ENCODE peak calls at places on chromosomes 7 and 10, in four cellular contexts. One of them, this sample, is unnamed.

GRCh38 chr7:94909023-94909466 is 1.7 kb downstream of the PPP1R9A start:
- DNase-seq in HepG2: no peak
- DNase-seq in K562: no peak
- DNase-seq in GM12892: no peak
- DNase-seq in this sample: no peak

GRCh38 chr7:151699920-151700319 is 177.0 kb downstream of the PRKAG2 start:
- DNase-seq in HepG2: no peak
- DNase-seq in K562: no peak
- DNase-seq in GM12892: no peak
- DNase-seq in this sample: no peak

GRCh38 chr7:74362262-74362661 is 73.1 kb downstream of the CLIP2 start:
- DNase-seq in HepG2: no peak
- DNase-seq in K562: no peak
- DNase-seq in GM12892: no peak
- DNase-seq in this sample: no peak

GRCh38 chr10:79047875-79048638 is 20.7 kb upstream of the ZMIZ1 start:
- DNase-seq in HepG2: no peak
- DNase-seq in K562: peak; percentile 86
- DNase-seq in GM12892: no peak
- DNase-seq in this sample: no peak

GRCh38 chr10:80909254-80909653 is 371.6 kb downstream of the SH2D4B start:
- DNase-seq in HepG2: no peak
- DNase-seq in K562: no peak
- DNase-seq in GM12892: no peak
- DNase-seq in this sample: no peak

GRCh38 chr7:155299539-155300202 is 2.0 kb downstream of the INSIG1 start:
- DNase-seq in HepG2: no peak
- DNase-seq in K562: no peak
- DNase-seq in GM12892: no peak
- DNase-seq in this sample: no peak

GRCh38 chr7:12130664-12131063 is 80.4 kb upstream of the TMEM106B start:
- DNase-seq in HepG2: no peak
- DNase-seq in K562: no peak
- DNase-seq in GM12892: no peak
- DNase-seq in this sample: no peak

GRCh38 chr10:24552346-24553016 is 171.2 kb downstream of the ARHGAP21 start:
- DNase-seq in HepG2: peak; percentile 35
- DNase-seq in K562: peak; percentile 85
- DNase-seq in GM12892: peak; percentile 28
- DNase-seq in this sample: peak; percentile 44

GRCh38 chr10:58264780-58265179 is 2.9 kb downstream of the IPMK start:
- DNase-seq in HepG2: no peak
- DNase-seq in K562: peak; percentile 38
- DNase-seq in GM12892: no peak
- DNase-seq in this sample: no peak

GRCh38 chr10:110676016-110676415 is 31.9 kb downstream of the RBM20 start:
- DNase-seq in HepG2: no peak
- DNase-seq in K562: no peak
- DNase-seq in GM12892: no peak
- DNase-seq in this sample: no peak

GRCh38 chr10:61136151-61136550 is 192.2 kb upstream of the RHOBTB1 start:
- DNase-seq in HepG2: peak; percentile 73
- DNase-seq in K562: no peak
- DNase-seq in GM12892: no peak
- DNase-seq in this sample: no peak

GRCh38 chr7:76278540-76278939 is 23.9 kb upstream of the HSPB1 start:
- DNase-seq in HepG2: no peak
- DNase-seq in K562: peak; percentile 72
- DNase-seq in GM12892: no peak
- DNase-seq in this sample: no peak

GRCh38 chr10:44435196-44435595 is 50.3 kb upstream of the CXCL12 start:
- DNase-seq in HepG2: no peak
- DNase-seq in K562: no peak
- DNase-seq in GM12892: no peak
- DNase-seq in this sample: no peak

GRCh38 chr7:70693690-70694356 is 438.1 kb upstream of the GALNT17 start:
- DNase-seq in HepG2: no peak
- DNase-seq in K562: no peak
- DNase-seq in GM12892: peak; percentile 48
- DNase-seq in this sample: peak; percentile 66

GRCh38 chr10:4058514-4059029 is 273.6 kb upstream of the KLF6 start:
- DNase-seq in HepG2: no peak
- DNase-seq in K562: no peak
- DNase-seq in GM12892: no peak
- DNase-seq in this sample: no peak

GRCh38 chr10:116756277-116756676 is 13.9 kb upstream of the HSPA12A start:
- DNase-seq in HepG2: no peak
- DNase-seq in K562: no peak
- DNase-seq in GM12892: no peak
- DNase-seq in this sample: no peak

GRCh38 chr10:42981358-42982236 is 95.3 kb upstream of the RET start:
- DNase-seq in HepG2: no peak
- DNase-seq in K562: no peak
- DNase-seq in GM12892: peak; percentile 5
- DNase-seq in this sample: no peak

GRCh38 chr10:86899128-86899527 is 58.3 kb downstream of the MMRN2 start:
- DNase-seq in HepG2: no peak
- DNase-seq in K562: no peak
- DNase-seq in GM12892: no peak
- DNase-seq in this sample: no peak

GRCh38 chr7:69078997-69079769 is 519.1 kb upstream of the AUTS2 start:
- DNase-seq in HepG2: no peak
- DNase-seq in K562: no peak
- DNase-seq in GM12892: no peak
- DNase-seq in this sample: no peak

GRCh38 chr7:1918063-1918645 is 248.1 kb downstream of the ELFN1 start:
- DNase-seq in HepG2: no peak
- DNase-seq in K562: no peak
- DNase-seq in GM12892: no peak
- DNase-seq in this sample: no peak

GRCh38 chr7:80781561-80781979 is 137.3 kb downstream of the SEMA3C start:
- DNase-seq in HepG2: no peak
- DNase-seq in K562: no peak
- DNase-seq in GM12892: no peak
- DNase-seq in this sample: no peak

GRCh38 chr7:22949944-22950343 is 64.0 kb downstream of the HYCC1 start:
- DNase-seq in HepG2: no peak
- DNase-seq in K562: no peak
- DNase-seq in GM12892: no peak
- DNase-seq in this sample: no peak

GRCh38 chr7:112086496-112087254 is 119.5 kb downstream of the DOCK4 start:
- DNase-seq in HepG2: peak; percentile 92
- DNase-seq in K562: no peak
- DNase-seq in GM12892: no peak
- DNase-seq in this sample: no peak

GRCh38 chr10:42969147-42969546 is 107.7 kb upstream of the RET start:
- DNase-seq in HepG2: no peak
- DNase-seq in K562: no peak
- DNase-seq in GM12892: no peak
- DNase-seq in this sample: no peak

GRCh38 chr7:137687556-137688280 is 159.1 kb downstream of the DGKI start:
- DNase-seq in HepG2: no peak
- DNase-seq in K562: no peak
- DNase-seq in GM12892: no peak
- DNase-seq in this sample: no peak

GRCh38 chr7:105191329-105191728 is 177.3 kb downstream of the KMT2E start:
- DNase-seq in HepG2: no peak
- DNase-seq in K562: no peak
- DNase-seq in GM12892: no peak
- DNase-seq in this sample: no peak

GRCh38 chr7:80136276-80137045 is 1.8 kb downstream of the GNAI1 start:
- DNase-seq in HepG2: no peak
- DNase-seq in K562: no peak
- DNase-seq in GM12892: no peak
- DNase-seq in this sample: no peak

GRCh38 chr7:46205478-46205877 is 284.4 kb upstream of the IGFBP3 start:
- DNase-seq in HepG2: no peak
- DNase-seq in K562: no peak
- DNase-seq in GM12892: no peak
- DNase-seq in this sample: no peak

GRCh38 chr10:9302142-9302746 is 1247.8 kb downstream of the GATA3 start:
- DNase-seq in HepG2: peak; percentile 33
- DNase-seq in K562: peak; percentile 8
- DNase-seq in GM12892: no peak
- DNase-seq in this sample: no peak

GRCh38 chr7:155324012-155324917 is 26.6 kb downstream of the INSIG1 start:
- DNase-seq in HepG2: no peak
- DNase-seq in K562: peak; percentile 90
- DNase-seq in GM12892: no peak
- DNase-seq in this sample: no peak

GRCh38 chr7:88111136-88111748 is 108.6 kb downstream of the SRI start:
- DNase-seq in HepG2: peak; percentile 35
- DNase-seq in K562: peak; percentile 36
- DNase-seq in GM12892: no peak
- DNase-seq in this sample: no peak

GRCh38 chr7:143331179-143331825 is 15.4 kb downstream of the CLCN1 start:
- DNase-seq in HepG2: no peak
- DNase-seq in K562: no peak
- DNase-seq in GM12892: no peak
- DNase-seq in this sample: no peak

GRCh38 chr10:79095316-79095715 is 26.6 kb downstream of the ZMIZ1 start:
- DNase-seq in HepG2: no peak
- DNase-seq in K562: no peak
- DNase-seq in GM12892: no peak
- DNase-seq in this sample: no peak

GRCh38 chr7:73995330-73995729 is 32.6 kb upstream of the ELN start:
- DNase-seq in HepG2: no peak
- DNase-seq in K562: no peak
- DNase-seq in GM12892: no peak
- DNase-seq in this sample: no peak

GRCh38 chr7:138243430-138243829 is 167.2 kb downstream of the AKR1D1 start:
- DNase-seq in HepG2: peak; percentile 50
- DNase-seq in K562: peak; percentile 78
- DNase-seq in GM12892: no peak
- DNase-seq in this sample: no peak

GRCh38 chr7:39557222-39557621 is 9.0 kb upstream of the YAE1 start:
- DNase-seq in HepG2: no peak
- DNase-seq in K562: no peak
- DNase-seq in GM12892: no peak
- DNase-seq in this sample: no peak

GRCh38 chr7:39560398-39560797 is 5.8 kb upstream of the YAE1 start:
- DNase-seq in HepG2: no peak
- DNase-seq in K562: no peak
- DNase-seq in GM12892: no peak
- DNase-seq in this sample: no peak

GRCh38 chr7:39566056-39566921 is at the start of gene YAE1:
- DNase-seq in HepG2: peak; percentile 64
- DNase-seq in K562: peak; percentile 92
- DNase-seq in GM12892: peak; percentile 84
- DNase-seq in this sample: peak; percentile 81

GRCh38 chr7:39565538-39565937 is 666 bp upstream of the YAE1 start:
- DNase-seq in HepG2: peak; percentile 24
- DNase-seq in K562: no peak
- DNase-seq in GM12892: no peak
- DNase-seq in this sample: no peak

GRCh38 chr7:39560997-39561396 is 5.2 kb upstream of the YAE1 start:
- DNase-seq in HepG2: no peak
- DNase-seq in K562: no peak
- DNase-seq in GM12892: no peak
- DNase-seq in this sample: no peak
- TF ChIP-seq TAF1 in HepG2: no peak
- TF ChIP-seq TAF1 in K562: no peak
- TF ChIP-seq TAF1 in GM12892: no peak
- TF ChIP-seq TAF1 in this sample: no peak

GRCh38 chr10:30059209-30060107 is at the start of gene JCAD:
- DNase-seq in HepG2: no peak
- DNase-seq in K562: peak; percentile 66
- DNase-seq in GM12892: peak; percentile 39
- DNase-seq in this sample: peak; percentile 56
- TF ChIP-seq TAF1 in HepG2: no peak
- TF ChIP-seq TAF1 in K562: no peak
- TF ChIP-seq TAF1 in GM12892: no peak
- TF ChIP-seq TAF1 in this sample: no peak

GRCh38 chr10:13788701-13789447 is 202.1 kb downstream of the PRPF18 start:
- DNase-seq in HepG2: no peak
- DNase-seq in K562: no peak
- DNase-seq in GM12892: no peak
- DNase-seq in this sample: no peak
- TF ChIP-seq TAF1 in HepG2: no peak
- TF ChIP-seq TAF1 in K562: no peak
- TF ChIP-seq TAF1 in GM12892: no peak
- TF ChIP-seq TAF1 in this sample: no peak

DNA sequence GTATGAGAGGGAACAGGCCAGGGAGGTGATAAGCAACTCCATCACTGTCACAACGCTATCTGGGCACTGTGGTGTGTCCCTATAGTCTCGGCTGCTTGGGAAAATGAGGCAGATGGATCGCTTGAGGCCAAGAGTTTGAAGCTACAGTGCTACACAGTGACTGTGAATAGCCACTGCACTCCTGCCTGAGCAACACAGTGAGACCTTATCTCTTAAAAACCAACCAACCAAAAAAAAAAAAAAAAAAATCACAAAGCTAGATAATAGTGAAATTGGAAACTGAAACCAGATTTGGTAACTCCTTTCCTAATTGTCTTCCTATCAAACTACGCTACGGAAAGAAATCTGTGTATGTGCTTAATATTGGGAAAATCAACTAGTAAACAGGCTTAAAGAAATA is 14.1 kb downstream of the MICU1 start:
- DNase-seq in HepG2: no peak
- DNase-seq in K562: no peak
- DNase-seq in GM12892: no peak
- DNase-seq in this sample: no peak
- TF ChIP-seq TAF1 in HepG2: no peak
- TF ChIP-seq TAF1 in K562: no peak
- TF ChIP-seq TAF1 in GM12892: no peak
- TF ChIP-seq TAF1 in this sample: no peak

DNA sequence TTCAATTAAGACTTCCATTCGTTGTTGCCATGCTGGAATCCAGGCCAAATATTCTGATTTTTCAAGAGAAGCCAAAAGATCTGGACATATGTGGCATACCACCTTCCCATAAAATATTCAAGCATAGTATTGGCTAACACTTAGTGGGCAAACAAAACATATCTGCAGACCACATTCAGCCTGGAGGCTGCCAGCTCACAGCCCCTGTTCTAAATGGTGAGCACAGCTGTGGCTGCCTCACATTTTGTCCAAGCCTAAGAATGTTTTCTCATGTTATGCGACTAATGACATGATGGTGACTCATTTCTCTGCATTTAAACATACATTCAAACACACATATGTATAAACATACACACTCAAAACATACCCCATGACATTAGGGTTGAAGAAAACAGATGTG is 10.6 kb upstream of the CALU start:
- DNase-seq in HepG2: no peak
- DNase-seq in K562: no peak
- DNase-seq in GM12892: no peak
- DNase-seq in this sample: no peak
- TF ChIP-seq TAF1 in HepG2: no peak
- TF ChIP-seq TAF1 in K562: no peak
- TF ChIP-seq TAF1 in GM12892: no peak
- TF ChIP-seq TAF1 in this sample: no peak

GRCh38 chr10:29807407-29807806 is 172.6 kb upstream of the SVIL start:
- DNase-seq in HepG2: no peak
- DNase-seq in K562: no peak
- DNase-seq in GM12892: no peak
- DNase-seq in this sample: no peak
- TF ChIP-seq TAF1 in HepG2: no peak
- TF ChIP-seq TAF1 in K562: no peak
- TF ChIP-seq TAF1 in GM12892: no peak
- TF ChIP-seq TAF1 in this sample: no peak

GRCh38 chr10:101110856-101111523 is 20.1 kb upstream of the TLX1 start:
- DNase-seq in HepG2: no peak
- DNase-seq in K562: no peak
- DNase-seq in GM12892: no peak
- DNase-seq in this sample: no peak
- TF ChIP-seq TAF1 in HepG2: no peak
- TF ChIP-seq TAF1 in K562: no peak
- TF ChIP-seq TAF1 in GM12892: no peak
- TF ChIP-seq TAF1 in this sample: no peak

This sample was measured in GM12891.